ENCODE peak calls at places on chromosomes 1 and 21, in seven cellular contexts. G is IMR-90, J is trophoblast cell, V is H9, Z is mesendoderm, Q is mesenchymal stem cell, K is H1. I is an unnamed sample.

GRCh38 chr1:109198745-109199144 is 15.0 kb upstream of the SARS1 start:
- DNase-seq in G (peak; percentile 67), J (no peak), V (no peak), Z (no peak), Q (no peak), K (no peak), I (no peak)

GRCh38 chr1:74811421-74812179 is 78.6 kb downstream of the TYW3 start:
- DNase-seq in G (no peak), J (no peak), V (no peak), Z (no peak), Q (no peak), K (no peak), I (no peak)

GRCh38 chr1:45545019-45545493 is 5.6 kb upstream of the AKR1A1 start:
- DNase-seq in G (no peak), J (peak; percentile 17), V (no peak), Z (no peak), Q (no peak), K (no peak), I (no peak)

GRCh38 chr21:42578034-42578433 is 64.4 kb downstream of the SLC37A1 start:
- DNase-seq in G (no peak), J (no peak), V (no peak), Z (no peak), Q (no peak), K (no peak), I (no peak)

GRCh38 chr1:165840419-165840818 is 13.0 kb downstream of the UCK2 start:
- DNase-seq in G (no peak), J (no peak), V (no peak), Z (no peak), Q (no peak), K (no peak), I (no peak)

GRCh38 chr1:203289281-203289981 is 15.9 kb upstream of the BTG2 start:
- DNase-seq in G (no peak), J (peak; percentile 30), V (no peak), Z (no peak), Q (no peak), K (no peak), I (no peak)

GRCh38 chr1:147822292-147822691 is 61.9 kb upstream of the GJA5 start:
- DNase-seq in G (no peak), J (peak; percentile 34), V (no peak), Z (no peak), Q (no peak), K (no peak), I (no peak)

GRCh38 chr1:118825619-118826018 is 162.5 kb downstream of the TBX15 start:
- DNase-seq in G (no peak), J (no peak), V (no peak), Z (no peak), Q (no peak), K (no peak), I (no peak)

GRCh38 chr1:217369996-217370551 is 260.8 kb downstream of the GPATCH2 start:
- DNase-seq in G (no peak), J (no peak), V (no peak), Z (no peak), Q (no peak), K (no peak), I (no peak)

GRCh38 chr1:197464039-197464438 is 196.0 kb downstream of the CRB1 start:
- DNase-seq in G (peak; percentile 79), J (peak; percentile 3), V (no peak), Z (peak; percentile 32), Q (peak; percentile 93), K (no peak), I (no peak)

GRCh38 chr1:2046225-2046917 is 3.8 kb upstream of the PRKCZ start:
- DNase-seq in G (no peak), J (peak; percentile 74), V (peak; percentile 94), Z (peak; percentile 83), Q (peak; percentile 18), K (peak; percentile 64), I (no peak)

GRCh38 chr1:162186406-162186805 is 116.9 kb downstream of the NOS1AP start:
- DNase-seq in G (no peak), J (no peak), V (no peak), Z (no peak), Q (no peak), K (no peak), I (no peak)

GRCh38 chr1:182807907-182808306 is 18.3 kb downstream of the NPL start:
- DNase-seq in G (no peak), J (no peak), V (no peak), Z (no peak), Q (no peak), K (no peak), I (no peak)

GRCh38 chr1:2943686-2944260 is 77.5 kb upstream of the ACTRT2 start:
- DNase-seq in G (no peak), J (no peak), V (no peak), Z (no peak), Q (no peak), K (no peak), I (no peak)

GRCh38 chr1:234515411-234515810 is 36.4 kb upstream of the TARBP1 start:
- DNase-seq in G (peak; percentile 59), J (no peak), V (no peak), Z (peak; percentile 88), Q (peak; percentile 51), K (no peak), I (no peak)

DNA sequence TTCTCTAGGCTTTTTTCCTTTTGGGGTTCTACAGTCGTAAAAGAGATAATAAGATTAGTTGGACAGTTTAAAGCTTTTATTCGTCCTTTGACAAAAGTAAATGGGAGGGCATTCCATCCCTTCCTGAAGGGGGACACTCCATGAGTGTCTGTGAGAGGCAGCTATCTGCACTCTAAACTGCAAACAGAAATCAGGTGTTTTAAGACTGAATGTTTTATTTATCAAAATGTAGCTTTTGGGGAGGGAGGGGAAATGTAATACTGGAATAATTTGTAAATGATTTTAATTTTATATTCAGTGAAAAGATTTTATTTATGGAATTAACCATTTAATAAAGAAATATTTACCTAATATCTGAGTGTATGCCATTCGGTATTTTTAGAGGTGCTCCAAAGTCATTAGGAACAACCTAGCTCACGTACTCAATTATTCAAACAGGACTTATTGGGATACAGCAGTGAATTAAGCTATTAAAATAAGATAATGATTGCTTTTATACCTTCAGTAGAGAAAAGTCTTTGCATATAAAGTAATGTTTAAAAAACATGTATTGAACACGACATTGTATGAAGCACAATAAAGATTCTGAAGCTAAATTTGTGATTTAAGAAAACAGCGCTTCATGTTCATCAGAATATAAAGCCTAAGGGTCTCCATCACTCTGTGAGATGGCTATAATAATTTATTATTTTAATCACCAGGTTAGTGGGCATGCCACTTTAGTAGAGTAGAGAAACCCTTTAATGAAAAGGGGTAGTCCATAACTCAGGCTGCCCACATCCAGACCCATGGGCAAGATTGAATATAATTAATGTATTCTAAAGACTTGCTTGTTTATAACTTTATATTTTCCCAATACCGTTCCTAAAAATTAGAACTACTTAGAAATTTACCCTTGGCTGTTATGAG is 3.0 kb downstream of the CCN1 start:
- DNase-seq in G (peak; percentile 67), J (peak; percentile 36), V (no peak), Z (no peak), Q (no peak), K (no peak), I (no peak)
- H3K27ac ChIP-seq in G (peak overlapping the region; percentile 23), J (peak overlapping the region; percentile 32), V (peak overlapping the region; percentile 19), Z (no peak overlapping the region), Q (peak overlapping the region; percentile 96), K (no peak overlapping the region), I (peak overlapping the region; percentile 57)

GRCh38 chr1:156549831-156550230 is 22.5 kb downstream of the IQGAP3 start:
- DNase-seq in G (no peak), J (peak; percentile 90), V (no peak), Z (no peak), Q (no peak), K (no peak), I (no peak)
- H2BK120ac ChIP-seq in G (no peak overlapping the region), J (no peak overlapping the region), V (no peak overlapping the region), Z (no peak overlapping the region), Q (no peak overlapping the region), K (no peak overlapping the region), I (no peak overlapping the region)

GRCh38 chr1:231684333-231685244 is 58.0 kb downstream of the DISC1 start:
- DNase-seq in G (peak; percentile 22), J (no peak), V (no peak), Z (no peak), Q (peak; percentile 46), K (no peak), I (no peak)

GRCh38 chr1:231688989-231689388 is 62.4 kb downstream of the DISC1 start:
- DNase-seq in G (no peak), J (no peak), V (no peak), Z (no peak), Q (no peak), K (no peak), I (no peak)

GRCh38 chr1:231682761-231683160 is 56.2 kb downstream of the DISC1 start:
- DNase-seq in G (no peak), J (no peak), V (no peak), Z (no peak), Q (no peak), K (no peak), I (no peak)

GRCh38 chr1:231683439-231684165 is 57.0 kb downstream of the DISC1 start:
- DNase-seq in G (no peak), J (no peak), V (no peak), Z (no peak), Q (peak; percentile 65), K (no peak), I (no peak)

GRCh38 chr1:231686384-231686783 is 59.8 kb downstream of the DISC1 start:
- DNase-seq in G (no peak), J (no peak), V (no peak), Z (no peak), Q (no peak), K (no peak), I (no peak)
- H3K27ac ChIP-seq in G (no peak overlapping the region), J (no peak overlapping the region), V (no peak overlapping the region), Z (no peak overlapping the region), Q (no peak overlapping the region), K (no peak overlapping the region), I (no peak overlapping the region)

GRCh38 chr1:119933397-119933796 is 37.1 kb upstream of the ADAM30 start:
- DNase-seq in G (no peak), J (no peak), V (no peak), Z (no peak), Q (no peak), K (no peak), I (no peak)
- H2BK120ac ChIP-seq in G (no peak overlapping the region), J (no peak overlapping the region), V (no peak overlapping the region), Z (no peak overlapping the region), Q (no peak overlapping the region), K (no peak overlapping the region), I (no peak overlapping the region)

GRCh38 chr1:145987926-145988325 is 8.5 kb downstream of the TXNIP start:
- DNase-seq in G (no peak), J (no peak), V (no peak), Z (no peak), Q (no peak), K (no peak), I (no peak)
- H3K27ac ChIP-seq in G (no peak overlapping the region), J (no peak overlapping the region), V (no peak overlapping the region), Z (no peak overlapping the region), Q (no peak overlapping the region), K (no peak overlapping the region), I (no peak overlapping the region)